ENCODE peak calls at places on chromosome 5, in nine cellular contexts. A, F, G, O, T, C, K, E and Y are unnamed samples.
A peak's percentile ranks its signal among the peaks of the same experiment; 100 is the strongest.

GRCh38 chr5:17203329-17204132 is 13.9 kb upstream of the BASP1 start:
- DNase-seq in C (peak; percentile 24), A (peak; percentile 43), T (peak; percentile 29), K (peak; percentile 70), O (peak; percentile 52), F (no peak), G (no peak), E (no peak), Y (no peak)

GRCh38 chr5:74587895-74588294 is 52.6 kb downstream of the ENC1 start:
- DNase-seq in K (no peak), F (no peak), T (no peak), E (no peak), G (no peak), C (no peak), O (no peak), A (no peak), Y (no peak)

GRCh38 chr5:157345485-157345884 is 79.6 kb downstream of the CYFIP2 start:
- DNase-seq in F (no peak), A (no peak), T (no peak), K (no peak), C (no peak), O (no peak), E (no peak), G (no peak), Y (no peak)

GRCh38 chr5:154849791-154850201 is 607 bp downstream of the FAXDC2 start:
- DNase-seq in F (no peak), E (no peak), O (no peak), K (peak; percentile 24), G (no peak), A (no peak), C (no peak), T (no peak), Y (no peak)

GRCh38 chr5:128455861-128456361 is 82.1 kb downstream of the FBN2 start:
- DNase-seq in A (no peak), C (no peak), O (no peak), K (no peak), T (no peak), G (no peak), E (no peak), F (no peak), Y (no peak)

GRCh38 chr5:118371973-118372650 is 616.2 kb downstream of the DTWD2 start:
- DNase-seq in T (no peak), E (no peak), F (no peak), O (no peak), G (no peak), A (no peak), C (no peak), K (no peak), Y (no peak)

GRCh38 chr5:81395262-81395661 is 1.3 kb upstream of the ACOT12 start:
- DNase-seq in A (no peak), G (no peak), C (no peak), T (no peak), K (no peak), E (no peak), O (no peak), F (no peak), Y (no peak)

GRCh38 chr5:62354028-62354874 is 48.2 kb downstream of the KIF2A start:
- DNase-seq in O (no peak), A (no peak), T (peak; percentile 60), C (no peak), F (no peak), E (no peak), K (peak; percentile 72), G (no peak), Y (peak; percentile 1)

GRCh38 chr5:41509399-41510175 is 814 bp downstream of the PLCXD3 start:
- DNase-seq in E (no peak), T (no peak), K (no peak), C (no peak), O (no peak), G (peak; percentile 45), A (no peak), F (no peak), Y (no peak)

GRCh38 chr5:38845555-38846378 is at the start of gene OSMR:
- DNase-seq in T (no peak), O (peak; percentile 93), G (peak; percentile 96), F (peak; percentile 11), C (no peak), E (no peak), K (peak; percentile 89), A (peak; percentile 32), Y (peak; percentile 18)

GRCh38 chr5:95900383-95900958 is 61.2 kb downstream of the ELL2 start:
- DNase-seq in G (no peak), E (no peak), A (no peak), C (no peak), K (peak; percentile 57), O (no peak), F (no peak), T (peak; percentile 46), Y (no peak)

GRCh38 chr5:14229734-14230133 is 86.6 kb downstream of the TRIO start:
- DNase-seq in T (no peak), G (no peak), A (no peak), K (no peak), E (no peak), F (no peak), O (no peak), C (no peak), Y (no peak)

GRCh38 chr5:56286015-56286992 is 53.2 kb upstream of the ANKRD55 start:
- DNase-seq in A (no peak), K (no peak), T (no peak), C (no peak), O (no peak), G (no peak), E (no peak), F (no peak), Y (no peak)

GRCh38 chr5:139816566-139816965 is 21.0 kb downstream of the PSD2 start:
- DNase-seq in T (no peak), E (no peak), O (no peak), K (no peak), G (no peak), A (no peak), F (no peak), C (no peak), Y (no peak)

GRCh38 chr5:55597014-55597981 is 62.5 kb upstream of the PLPP1 start:
- DNase-seq in O (no peak), C (no peak), F (no peak), A (no peak), E (no peak), K (peak; percentile 67), T (no peak), G (peak; percentile 42), Y (no peak)

GRCh38 chr5:179805529-179806249 is 977 bp downstream of the MGAT4B start:
- DNase-seq in K (peak; percentile 72), T (no peak), G (no peak), O (no peak), F (no peak), E (no peak), A (peak; percentile 41), C (no peak), Y (no peak)

GRCh38 chr5:73093943-73094342 is 26.4 kb upstream of the TMEM171 start:
- DNase-seq in O (no peak), E (no peak), C (no peak), K (peak; percentile 13), G (no peak), T (no peak), F (peak; percentile 4), A (no peak), Y (no peak)

GRCh38 chr5:54760182-54760935 is 225.0 kb downstream of the ESM1 start:
- DNase-seq in G (no peak), C (no peak), O (no peak), E (no peak), T (no peak), K (no peak), A (no peak), F (no peak), Y (no peak)

GRCh38 chr5:57804500-57804899 is 321.9 kb upstream of the ACTBL2 start:
- DNase-seq in O (no peak), K (no peak), E (no peak), A (no peak), F (no peak), T (no peak), C (no peak), G (no peak), Y (no peak)

GRCh38 chr5:1745190-1745805 is 54.3 kb downstream of the MRPL36 start:
- DNase-seq in O (no peak), F (no peak), T (no peak), E (no peak), C (no peak), G (no peak), A (no peak), K (no peak), Y (no peak)

GRCh38 chr5:78420548-78420947 is 60.1 kb downstream of the SCAMP1 start:
- DNase-seq in C (no peak), O (no peak), E (no peak), F (no peak), K (no peak), G (no peak), A (no peak), T (no peak), Y (no peak)

GRCh38 chr5:128537999-128538248 is at the start of gene FBN2:
- DNase-seq in G (no peak), E (no peak), C (no peak), O (no peak), K (no peak), T (no peak), A (no peak), F (no peak), Y (no peak)

GRCh38 chr5:52999357-52999949 is 10.3 kb downstream of the ITGA2 start:
- DNase-seq in C (no peak), E (no peak), K (no peak), O (no peak), F (no peak), T (no peak), A (no peak), G (no peak), Y (no peak)

GRCh38 chr5:93585753-93586385 is 2.8 kb downstream of the NR2F1 start:
- DNase-seq in E (no peak), C (no peak), T (peak; percentile 59), G (no peak), O (no peak), K (no peak), A (no peak), F (no peak), Y (no peak)

GRCh38 chr5:68884893-68885292 is 208.9 kb upstream of the SLC30A5 start:
- DNase-seq in C (no peak), F (no peak), K (no peak), A (no peak), E (no peak), T (no peak), G (no peak), O (no peak), Y (no peak)